ENCODE peak calls at places on chromosomes 11 and 22, in four cellular contexts. X is colonic mucosa, A is MM.1S, R is HCT116. G is an unnamed sample. For H3K36me3, the result is how much of the 10 kb centered on the place peaks cover.

GRCh38 chr22:37870273-37870672 is 21.1 kb downstream of the EIF3L start:
- DNase-seq in R (no peak), X (no peak), A (no peak), G (no peak)

GRCh38 chr11:117217141-117217609 is 14.7 kb downstream of the PCSK7 start:
- DNase-seq in R (no peak), X (no peak), A (no peak), G (no peak)

GRCh38 chr22:25068701-25069100 is 116.2 kb downstream of the KIAA1671 start:
- DNase-seq in A (no peak), X (no peak), R (no peak), G (peak)

GRCh38 chr11:128802358-128802981 is 64.6 kb downstream of the KCNJ1 start:
- DNase-seq in R (peak), A (no peak), X (no peak), G (peak)

GRCh38 chr11:122036022-122036421 is 80.0 kb downstream of the BLID start:
- DNase-seq in R (no peak), A (no peak), X (no peak), G (no peak)

GRCh38 chr11:134893810-134894685 is 482.0 kb upstream of the B3GAT1 start:
- DNase-seq in A (no peak), R (no peak), X (no peak), G (no peak)

GRCh38 chr11:77044356-77044755 is 10.2 kb downstream of the B3GNT6 start:
- DNase-seq in A (no peak), X (no peak), R (no peak), G (no peak)

GRCh38 chr11:100719809-100720221 is 32.7 kb downstream of the ARHGAP42 start:
- DNase-seq in R (peak), X (peak), A (no peak), G (no peak)

GRCh38 chr11:20522536-20522935 is 76.9 kb upstream of the SLC6A5 start:
- DNase-seq in X (no peak), R (no peak), A (no peak), G (peak)

GRCh38 chr22:30277547-30278344 is 11.1 kb upstream of the OSM start:
- DNase-seq in R (no peak), A (no peak), X (peak), G (no peak)

GRCh38 chr11:100691886-100692285 is 4.8 kb downstream of the ARHGAP42 start:
- DNase-seq in R (no peak), X (no peak), A (no peak), G (no peak)

DNA sequence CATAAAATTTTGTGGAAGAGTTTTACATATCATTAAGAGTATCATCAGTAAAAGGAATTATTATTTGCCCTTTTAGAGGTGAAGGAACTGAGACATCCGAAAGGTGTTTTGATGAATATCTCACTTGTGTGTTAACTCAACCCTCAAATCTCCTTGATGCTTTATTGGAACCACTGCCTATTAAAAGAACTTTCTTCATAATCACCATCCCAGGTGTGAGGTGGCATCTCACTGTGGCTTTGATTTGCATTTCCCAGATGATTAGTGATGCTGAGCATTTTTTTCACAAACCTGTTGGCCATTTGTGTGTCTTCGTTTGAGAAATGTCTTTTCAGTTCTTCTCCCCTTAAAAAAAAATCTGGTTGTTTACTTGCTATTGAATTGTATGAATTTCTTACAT is 134.0 kb upstream of the SYN3 start:
- DNase-seq in R (no peak), A (peak), X (no peak), G (no peak)
- H3K4me3 ChIP-seq in R (no peak), A (no peak), X (no peak), G (no peak)

GRCh38 chr11:75272821-75273301 is 32.3 kb downstream of the TPBGL start:
- DNase-seq in R (no peak), A (no peak), X (no peak), G (no peak)
- H3K36me3 ChIP-seq in R (under half), A (under half), X (under half), G (under half)

GRCh38 chr11:75346296-75346695 is 5.2 kb downstream of the ARRB1 start:
- DNase-seq in X (no peak), A (no peak), R (no peak), G (no peak)

GRCh38 chr11:75344761-75345454 is 6.6 kb downstream of the ARRB1 start:
- DNase-seq in X (peak), A (no peak), R (no peak), G (no peak)

GRCh38 chr11:75344186-75344585 is 7.3 kb downstream of the ARRB1 start:
- DNase-seq in R (no peak), X (peak), A (no peak), G (no peak)

GRCh38 chr11:75346912-75347647 is 4.4 kb downstream of the ARRB1 start:
- DNase-seq in A (no peak), R (no peak), X (peak), G (no peak)

GRCh38 chr11:75345455-75346224 is 5.8 kb downstream of the ARRB1 start:
- DNase-seq in R (no peak), X (peak), A (peak), G (no peak)
- H3K4me3 ChIP-seq in R (no peak), X (no peak), A (no peak), G (no peak)

GRCh38 chr11:68567553-68567952 is 107.0 kb downstream of the PPP6R3 start:
- DNase-seq in R (no peak), X (no peak), A (no peak), G (no peak)
- H3K36me3 ChIP-seq in R (under half), X (under half), A (under half), G (half or more)

DNA sequence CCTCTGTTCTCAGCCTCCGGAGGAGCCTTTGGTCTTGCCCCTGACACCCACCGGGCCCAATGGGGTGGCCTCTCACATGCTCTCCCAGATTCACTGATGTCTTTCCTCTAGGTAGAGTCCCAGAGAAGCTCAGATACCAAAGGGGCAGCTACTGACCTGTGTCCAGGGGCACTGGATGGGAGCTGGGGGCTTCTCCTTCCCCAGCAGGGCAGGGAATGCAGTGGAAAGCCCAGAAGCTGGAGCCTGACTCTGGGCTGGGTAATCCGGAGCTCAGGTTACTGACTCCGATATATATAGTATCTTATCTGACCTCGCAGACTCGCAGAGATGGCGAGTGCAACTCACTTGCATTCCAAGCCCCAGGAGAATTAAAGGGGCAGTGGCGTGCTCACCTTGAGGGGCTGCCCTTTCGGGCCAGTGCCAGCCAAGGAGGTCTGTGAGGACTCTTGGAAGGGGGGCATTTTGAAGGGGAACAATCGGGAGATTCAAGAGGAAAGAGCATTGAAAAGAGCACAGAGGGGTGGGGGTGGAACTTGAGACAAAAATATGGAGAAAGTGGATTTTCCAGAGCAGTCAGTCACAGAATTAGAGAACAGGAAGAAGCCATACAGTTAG is 2.5 kb downstream of the USP2 start:
- DNase-seq in A (no peak), R (no peak), X (no peak), G (peak)
- H3K4me3 ChIP-seq in A (no peak), R (no peak), X (no peak), G (peak)

GRCh38 chr11:5604896-5605295 is 8.5 kb downstream of the TRIM6 start:
- DNase-seq in X (no peak), R (no peak), A (no peak), G (no peak)
- H3K36me3 ChIP-seq in X (under half), R (under half), A (under half), G (under half)

GRCh38 chr11:124841186-124841585 is 24.0 kb upstream of the ROBO3 start:
- DNase-seq in R (no peak), X (no peak), A (no peak), G (no peak)
- H3K4me3 ChIP-seq in R (no peak), X (no peak), A (no peak), G (no peak)

GRCh38 chr11:45234306-45235006 is 51.7 kb downstream of the SYT13 start:
- DNase-seq in A (no peak), R (no peak), X (no peak), G (no peak)
- H3K36me3 ChIP-seq in A (under half), R (under half), X (under half), G (under half)

GRCh38 chr11:102453921-102454320 is 1.4 kb upstream of the TMEM123 start:
- DNase-seq in A (no peak), X (no peak), R (no peak), G (no peak)
- H3K4me3 ChIP-seq in A (no peak), X (no peak), R (peak), G (peak)

GRCh38 chr11:65424200-65425104 is 1.9 kb downstream of the NEAT1 start:
- DNase-seq in R (no peak), X (peak), A (peak), G (no peak)
- H3K36me3 ChIP-seq in R (under half), X (under half), A (under half), G (under half)

G was measured in WERI-Rb-1.